ENCODE peak calls at places on chromosomes 12 and 14, in ten cellular contexts. One of them, this sample, is unnamed.

GRCh38 chr12:93968928-93969327 is 179.4 kb upstream of the PLXNC1 start:
- DNase-seq in testis: no peak
- DNase-seq in HCT116: no peak
- DNase-seq in A549: no peak
- DNase-seq in fibroblast of the aortic adventitia: no peak
- DNase-seq in dorsolateral prefrontal cortex: no peak
- DNase-seq in astrocyte of the spinal cord: no peak
- DNase-seq in hepatocyte: no peak
- DNase-seq in GM12865: no peak
- DNase-seq in ovary: no peak
- DNase-seq in this sample: no peak

GRCh38 chr14:46663382-46663781 is 11.8 kb upstream of the RPL10L start:
- DNase-seq in GM12865: no peak
- DNase-seq in dorsolateral prefrontal cortex: no peak
- DNase-seq in ovary: no peak
- DNase-seq in fibroblast of the aortic adventitia: no peak
- DNase-seq in A549: no peak
- DNase-seq in astrocyte of the spinal cord: no peak
- DNase-seq in testis: no peak
- DNase-seq in hepatocyte: no peak
- DNase-seq in HCT116: no peak
- DNase-seq in this sample: no peak

GRCh38 chr12:57182918-57183575 is 33.5 kb upstream of the NXPH4 start:
- DNase-seq in testis: peak
- DNase-seq in dorsolateral prefrontal cortex: peak
- DNase-seq in HCT116: peak
- DNase-seq in ovary: peak
- DNase-seq in astrocyte of the spinal cord: peak
- DNase-seq in A549: peak
- DNase-seq in GM12865: peak
- DNase-seq in fibroblast of the aortic adventitia: peak
- DNase-seq in hepatocyte: peak
- DNase-seq in this sample: peak

GRCh38 chr14:28831126-28831525 is 64.5 kb downstream of the FOXG1 start:
- DNase-seq in GM12865: peak
- DNase-seq in dorsolateral prefrontal cortex: no peak
- DNase-seq in testis: no peak
- DNase-seq in astrocyte of the spinal cord: no peak
- DNase-seq in hepatocyte: no peak
- DNase-seq in ovary: no peak
- DNase-seq in HCT116: no peak
- DNase-seq in A549: no peak
- DNase-seq in fibroblast of the aortic adventitia: no peak
- DNase-seq in this sample: no peak

GRCh38 chr12:47160296-47161244 is 80.8 kb upstream of the AMIGO2 start:
- DNase-seq in HCT116: no peak
- DNase-seq in A549: no peak
- DNase-seq in ovary: no peak
- DNase-seq in astrocyte of the spinal cord: no peak
- DNase-seq in GM12865: no peak
- DNase-seq in fibroblast of the aortic adventitia: peak
- DNase-seq in dorsolateral prefrontal cortex: no peak
- DNase-seq in hepatocyte: no peak
- DNase-seq in testis: no peak
- DNase-seq in this sample: no peak

GRCh38 chr12:109710279-109710746 is 3.3 kb upstream of the FAM222A start:
- DNase-seq in hepatocyte: no peak
- DNase-seq in A549: no peak
- DNase-seq in HCT116: no peak
- DNase-seq in testis: peak
- DNase-seq in ovary: no peak
- DNase-seq in astrocyte of the spinal cord: peak
- DNase-seq in fibroblast of the aortic adventitia: no peak
- DNase-seq in GM12865: no peak
- DNase-seq in dorsolateral prefrontal cortex: no peak
- DNase-seq in this sample: no peak

GRCh38 chr12:14884458-14884878 is 1.2 kb downstream of the MGP start:
- DNase-seq in ovary: peak
- DNase-seq in testis: peak
- DNase-seq in HCT116: no peak
- DNase-seq in dorsolateral prefrontal cortex: no peak
- DNase-seq in astrocyte of the spinal cord: peak
- DNase-seq in fibroblast of the aortic adventitia: peak
- DNase-seq in hepatocyte: peak
- DNase-seq in GM12865: peak
- DNase-seq in A549: no peak
- DNase-seq in this sample: peak

GRCh38 chr14:56972948-56973347 is 162.7 kb upstream of the OTX2 start:
- DNase-seq in fibroblast of the aortic adventitia: no peak
- DNase-seq in hepatocyte: no peak
- DNase-seq in ovary: no peak
- DNase-seq in astrocyte of the spinal cord: no peak
- DNase-seq in dorsolateral prefrontal cortex: no peak
- DNase-seq in testis: no peak
- DNase-seq in GM12865: no peak
- DNase-seq in HCT116: no peak
- DNase-seq in A549: no peak
- DNase-seq in this sample: no peak

DNA sequence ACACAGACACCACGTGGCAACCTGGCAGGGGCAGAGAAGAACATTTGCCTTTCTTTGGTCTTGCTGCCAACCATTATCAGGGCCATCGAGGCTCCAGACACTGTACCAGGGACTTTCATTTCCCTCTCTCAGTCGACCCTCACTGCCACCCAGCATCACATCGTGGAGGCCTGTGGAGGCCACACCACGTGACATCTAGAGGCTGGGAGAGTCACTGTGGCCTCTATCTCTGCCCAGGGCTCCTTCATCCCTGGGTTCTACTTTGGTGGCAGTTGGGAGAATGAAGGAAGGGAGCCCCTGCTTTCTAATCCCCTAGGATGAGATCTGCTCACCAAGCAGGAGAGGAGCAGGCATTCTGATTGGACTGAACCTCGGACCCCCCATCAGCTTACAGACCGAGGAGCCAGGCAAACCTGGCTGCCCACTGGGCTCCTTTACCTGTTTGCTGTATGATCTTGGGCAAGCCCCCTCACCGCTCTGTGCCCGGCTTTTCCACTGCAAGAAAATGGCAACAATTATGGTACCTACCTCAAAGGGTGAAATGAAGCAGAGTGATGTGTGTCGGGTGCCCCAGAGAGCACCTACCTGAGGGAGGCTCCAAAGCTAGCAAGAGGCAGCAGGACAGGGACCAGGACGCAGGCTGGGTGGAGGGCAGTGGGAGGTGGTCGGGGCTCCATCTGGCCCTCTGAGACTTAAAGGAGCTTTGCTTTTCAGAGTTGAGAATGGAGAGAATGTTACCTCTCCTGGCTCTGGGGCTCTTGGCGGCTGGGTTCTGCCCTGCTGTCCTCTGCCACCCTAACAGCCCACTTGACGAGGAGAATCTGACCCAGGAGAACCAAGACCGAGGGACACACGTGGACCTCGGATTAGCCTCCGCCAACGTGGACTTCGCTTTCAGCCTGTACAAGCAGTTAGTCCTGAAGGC is 1.8 kb downstream of the SERPINA3 start:
- DNase-seq in HCT116: no peak
- DNase-seq in GM12865: no peak
- DNase-seq in ovary: no peak
- DNase-seq in dorsolateral prefrontal cortex: no peak
- DNase-seq in fibroblast of the aortic adventitia: no peak
- DNase-seq in A549: no peak
- DNase-seq in testis: no peak
- DNase-seq in astrocyte of the spinal cord: no peak
- DNase-seq in hepatocyte: no peak
- DNase-seq in this sample: no peak
- H3K4me3 ChIP-seq in HCT116: no peak
- H3K4me3 ChIP-seq in GM12865: no peak
- H3K4me3 ChIP-seq in ovary: no peak
- H3K4me3 ChIP-seq in dorsolateral prefrontal cortex: no peak
- H3K4me3 ChIP-seq in fibroblast of the aortic adventitia: no peak
- H3K4me3 ChIP-seq in A549: no peak
- H3K4me3 ChIP-seq in testis: no peak
- H3K4me3 ChIP-seq in astrocyte of the spinal cord: no peak
- H3K4me3 ChIP-seq in hepatocyte: no peak
- H3K4me3 ChIP-seq in this sample: peak

GRCh38 chr14:100442473-100443260 is 119.5 kb downstream of the SLC25A47 start:
- DNase-seq in astrocyte of the spinal cord: no peak
- DNase-seq in GM12865: no peak
- DNase-seq in testis: no peak
- DNase-seq in fibroblast of the aortic adventitia: no peak
- DNase-seq in dorsolateral prefrontal cortex: no peak
- DNase-seq in HCT116: no peak
- DNase-seq in ovary: no peak
- DNase-seq in A549: no peak
- DNase-seq in hepatocyte: no peak
- DNase-seq in this sample: no peak

GRCh38 chr14:100443643-100444042 is 120.5 kb downstream of the SLC25A47 start:
- DNase-seq in GM12865: no peak
- DNase-seq in ovary: no peak
- DNase-seq in hepatocyte: no peak
- DNase-seq in dorsolateral prefrontal cortex: no peak
- DNase-seq in A549: no peak
- DNase-seq in astrocyte of the spinal cord: peak
- DNase-seq in testis: no peak
- DNase-seq in HCT116: no peak
- DNase-seq in fibroblast of the aortic adventitia: no peak
- DNase-seq in this sample: no peak

GRCh38 chr14:100448376-100448775 is 125.2 kb downstream of the SLC25A47 start:
- DNase-seq in fibroblast of the aortic adventitia: no peak
- DNase-seq in astrocyte of the spinal cord: no peak
- DNase-seq in testis: no peak
- DNase-seq in hepatocyte: no peak
- DNase-seq in ovary: no peak
- DNase-seq in dorsolateral prefrontal cortex: no peak
- DNase-seq in A549: no peak
- DNase-seq in HCT116: no peak
- DNase-seq in GM12865: no peak
- DNase-seq in this sample: no peak

GRCh38 chr14:100446572-100446971 is 123.4 kb downstream of the SLC25A47 start:
- DNase-seq in astrocyte of the spinal cord: no peak
- DNase-seq in HCT116: no peak
- DNase-seq in fibroblast of the aortic adventitia: no peak
- DNase-seq in A549: peak
- DNase-seq in ovary: no peak
- DNase-seq in dorsolateral prefrontal cortex: no peak
- DNase-seq in hepatocyte: no peak
- DNase-seq in GM12865: no peak
- DNase-seq in testis: peak
- DNase-seq in this sample: no peak

GRCh38 chr14:100445436-100446088 is 122.4 kb downstream of the SLC25A47 start:
- DNase-seq in dorsolateral prefrontal cortex: no peak
- DNase-seq in astrocyte of the spinal cord: no peak
- DNase-seq in A549: no peak
- DNase-seq in testis: no peak
- DNase-seq in fibroblast of the aortic adventitia: no peak
- DNase-seq in GM12865: no peak
- DNase-seq in HCT116: no peak
- DNase-seq in hepatocyte: no peak
- DNase-seq in ovary: no peak
- DNase-seq in this sample: no peak
- TF ChIP-seq CTCF in dorsolateral prefrontal cortex: no peak
- TF ChIP-seq CTCF in astrocyte of the spinal cord: no peak
- TF ChIP-seq CTCF in A549: no peak
- TF ChIP-seq CTCF in testis: no peak
- TF ChIP-seq CTCF in fibroblast of the aortic adventitia: no peak
- TF ChIP-seq CTCF in GM12865: no peak
- TF ChIP-seq CTCF in HCT116: no peak
- TF ChIP-seq CTCF in hepatocyte: no peak
- TF ChIP-seq CTCF in ovary: no peak
- TF ChIP-seq CTCF in this sample: no peak

DNA sequence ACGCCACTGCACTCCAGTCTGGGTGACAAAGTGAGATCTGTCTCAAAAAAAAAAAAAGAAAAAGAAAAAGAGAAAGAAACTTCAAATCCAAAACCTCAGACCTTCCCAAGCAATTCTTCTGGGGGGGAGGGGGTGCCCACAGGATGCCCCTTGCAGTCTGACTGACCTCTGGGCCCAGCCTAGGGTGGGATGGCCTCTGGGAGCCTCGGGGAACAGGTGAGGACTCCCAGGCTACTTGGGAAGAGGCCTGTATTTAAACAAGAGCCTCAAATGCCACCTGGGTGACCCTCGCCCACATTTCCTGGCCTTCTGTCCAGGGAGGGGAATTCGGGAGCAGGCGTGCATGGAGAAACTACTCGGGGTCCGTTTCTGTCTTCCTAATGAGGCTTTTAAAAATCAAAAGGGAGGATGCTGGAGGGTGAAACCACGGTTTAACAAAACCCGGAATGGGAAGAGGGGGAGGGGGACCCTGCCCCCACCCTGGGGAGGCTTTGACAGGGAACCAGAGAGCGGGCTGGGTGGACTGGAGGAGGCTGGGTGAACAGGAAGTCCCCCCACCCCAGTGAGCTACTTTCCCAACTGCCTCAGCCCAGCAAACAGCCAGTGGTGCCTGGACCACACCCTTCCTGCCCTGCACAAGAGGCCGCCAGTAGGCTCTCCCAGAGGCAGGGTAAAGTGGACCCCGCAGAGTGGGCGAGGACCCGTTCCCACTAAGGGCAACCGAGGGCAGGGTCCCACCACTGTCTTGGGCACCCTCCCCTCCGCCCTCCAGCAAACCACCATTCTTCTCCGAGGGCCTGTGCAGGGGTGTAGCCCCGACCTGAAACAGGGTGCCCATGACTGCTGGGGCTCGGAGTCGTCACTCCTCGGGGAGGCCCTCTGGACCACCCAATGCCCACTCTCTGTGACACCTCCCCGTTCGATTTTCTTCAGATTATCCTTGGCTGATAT is 1.5 kb upstream of the FBRSL1 start:
- DNase-seq in GM12865: peak
- DNase-seq in hepatocyte: no peak
- DNase-seq in astrocyte of the spinal cord: no peak
- DNase-seq in fibroblast of the aortic adventitia: no peak
- DNase-seq in A549: no peak
- DNase-seq in dorsolateral prefrontal cortex: no peak
- DNase-seq in HCT116: no peak
- DNase-seq in ovary: no peak
- DNase-seq in testis: no peak
- DNase-seq in this sample: no peak
- H3K4me3 ChIP-seq in GM12865: peak
- H3K4me3 ChIP-seq in hepatocyte: no peak
- H3K4me3 ChIP-seq in astrocyte of the spinal cord: no peak
- H3K4me3 ChIP-seq in fibroblast of the aortic adventitia: no peak
- H3K4me3 ChIP-seq in A549: peak
- H3K4me3 ChIP-seq in dorsolateral prefrontal cortex: peak
- H3K4me3 ChIP-seq in HCT116: peak
- H3K4me3 ChIP-seq in ovary: no peak
- H3K4me3 ChIP-seq in testis: peak
- H3K4me3 ChIP-seq in this sample: no peak

GRCh38 chr14:102988054-102988453 is 65.6 kb downstream of the AMN start:
- DNase-seq in ovary: no peak
- DNase-seq in GM12865: no peak
- DNase-seq in HCT116: no peak
- DNase-seq in A549: peak
- DNase-seq in fibroblast of the aortic adventitia: peak
- DNase-seq in astrocyte of the spinal cord: peak
- DNase-seq in dorsolateral prefrontal cortex: no peak
- DNase-seq in testis: no peak
- DNase-seq in hepatocyte: no peak
- DNase-seq in this sample: peak

GRCh38 chr14:102983496-102983895 is 61.0 kb downstream of the AMN start:
- DNase-seq in A549: no peak
- DNase-seq in fibroblast of the aortic adventitia: no peak
- DNase-seq in ovary: no peak
- DNase-seq in dorsolateral prefrontal cortex: no peak
- DNase-seq in HCT116: no peak
- DNase-seq in GM12865: no peak
- DNase-seq in astrocyte of the spinal cord: no peak
- DNase-seq in hepatocyte: no peak
- DNase-seq in testis: no peak
- DNase-seq in this sample: no peak

GRCh38 chr14:102984336-102985102 is 62.1 kb downstream of the AMN start:
- DNase-seq in fibroblast of the aortic adventitia: no peak
- DNase-seq in testis: no peak
- DNase-seq in A549: no peak
- DNase-seq in HCT116: no peak
- DNase-seq in hepatocyte: no peak
- DNase-seq in astrocyte of the spinal cord: no peak
- DNase-seq in ovary: no peak
- DNase-seq in GM12865: no peak
- DNase-seq in dorsolateral prefrontal cortex: no peak
- DNase-seq in this sample: no peak

GRCh38 chr14:102985665-102986064 is 63.2 kb downstream of the AMN start:
- DNase-seq in hepatocyte: no peak
- DNase-seq in ovary: no peak
- DNase-seq in dorsolateral prefrontal cortex: no peak
- DNase-seq in testis: no peak
- DNase-seq in HCT116: no peak
- DNase-seq in fibroblast of the aortic adventitia: peak
- DNase-seq in astrocyte of the spinal cord: no peak
- DNase-seq in GM12865: peak
- DNase-seq in A549: no peak
- DNase-seq in this sample: no peak

DNA sequence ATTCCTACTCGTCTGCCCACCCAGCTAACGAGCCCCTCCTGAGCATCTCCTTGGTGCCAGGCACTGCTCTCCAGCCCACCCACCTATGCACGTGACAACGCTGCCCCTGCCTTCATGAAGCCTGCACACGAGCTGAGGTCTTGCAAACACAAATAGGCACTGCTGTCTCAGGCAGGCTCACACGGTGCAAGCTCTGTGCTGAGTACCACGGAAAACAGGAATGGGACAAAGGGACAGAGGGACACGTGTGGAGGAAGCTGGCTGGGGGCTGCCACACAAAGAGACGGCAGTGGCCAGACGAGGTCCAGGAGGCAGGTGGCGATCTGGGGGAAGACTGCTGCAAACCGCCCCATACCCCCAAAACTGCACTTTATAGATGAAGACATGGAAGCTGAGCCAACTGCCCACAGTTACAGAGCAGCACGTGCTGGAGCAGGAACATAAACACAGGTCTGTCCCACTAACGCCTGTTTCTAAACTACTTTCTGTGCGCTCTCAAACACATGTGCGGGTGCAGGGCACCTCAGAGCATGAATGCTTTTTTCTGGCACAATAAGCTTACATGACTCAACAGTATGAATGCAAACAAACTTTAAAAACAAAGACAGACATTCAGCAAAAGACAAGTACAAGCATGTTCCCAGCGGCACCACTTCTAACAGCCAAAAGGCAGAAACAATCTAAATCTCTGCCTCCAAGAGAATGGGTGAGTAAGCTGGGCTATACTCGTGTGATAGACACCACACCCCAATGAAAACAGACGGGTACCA is 64.5 kb downstream of the AMN start:
- DNase-seq in hepatocyte: no peak
- DNase-seq in HCT116: no peak
- DNase-seq in GM12865: no peak
- DNase-seq in fibroblast of the aortic adventitia: peak
- DNase-seq in ovary: no peak
- DNase-seq in testis: no peak
- DNase-seq in A549: no peak
- DNase-seq in astrocyte of the spinal cord: peak
- DNase-seq in dorsolateral prefrontal cortex: no peak
- DNase-seq in this sample: peak
- TF ChIP-seq CTCF in hepatocyte: no peak
- TF ChIP-seq CTCF in HCT116: no peak
- TF ChIP-seq CTCF in GM12865: no peak
- TF ChIP-seq CTCF in fibroblast of the aortic adventitia: no peak
- TF ChIP-seq CTCF in ovary: no peak
- TF ChIP-seq CTCF in testis: no peak
- TF ChIP-seq CTCF in A549: no peak
- TF ChIP-seq CTCF in astrocyte of the spinal cord: no peak
- TF ChIP-seq CTCF in dorsolateral prefrontal cortex: no peak
- TF ChIP-seq CTCF in this sample: no peak